ENCODE peak calls at places on chromosomes 13 and 19, in eight cellular contexts. One of them, this sample, is unnamed.
A peak's percentile ranks its signal among the peaks of the same experiment; 100 is the strongest.

GRCh38 chr19:6109947-6110346 is 353 bp downstream of the RFX2 start:
- DNase-seq in WTC11: no peak
- DNase-seq in activated B cell treated with CpG ODN at 0.5 μM for 24 hours: no peak
- DNase-seq in HFF-Myc: no peak
- DNase-seq in cardiac muscle cell: no peak
- DNase-seq in left ventricle myocardium inferior: peak; percentile 37
- DNase-seq in endothelial cell: no peak
- DNase-seq in IMR-90: no peak
- DNase-seq in this sample: no peak

GRCh38 chr13:21006141-21007005 is 55.0 kb downstream of the LATS2 start:
- DNase-seq in endothelial cell: no peak
- DNase-seq in left ventricle myocardium inferior: no peak
- DNase-seq in WTC11: no peak
- DNase-seq in activated B cell treated with CpG ODN at 0.5 μM for 24 hours: no peak
- DNase-seq in IMR-90: no peak
- DNase-seq in cardiac muscle cell: no peak
- DNase-seq in HFF-Myc: no peak
- DNase-seq in this sample: no peak

GRCh38 chr19:46659151-46660007 is 1.6 kb downstream of the DACT3 start:
- DNase-seq in endothelial cell: peak; percentile 37
- DNase-seq in WTC11: peak; percentile 63
- DNase-seq in HFF-Myc: no peak
- DNase-seq in IMR-90: no peak
- DNase-seq in left ventricle myocardium inferior: no peak
- DNase-seq in cardiac muscle cell: peak; percentile 50
- DNase-seq in activated B cell treated with CpG ODN at 0.5 μM for 24 hours: no peak
- DNase-seq in this sample: no peak

GRCh38 chr19:14478113-14478545 is 3.0 kb upstream of the PTGER1 start:
- DNase-seq in HFF-Myc: no peak
- DNase-seq in cardiac muscle cell: no peak
- DNase-seq in left ventricle myocardium inferior: no peak
- DNase-seq in WTC11: no peak
- DNase-seq in IMR-90: no peak
- DNase-seq in endothelial cell: no peak
- DNase-seq in activated B cell treated with CpG ODN at 0.5 μM for 24 hours: no peak
- DNase-seq in this sample: no peak

GRCh38 chr13:27962982-27963381 is 6.1 kb downstream of the CDX2 start:
- DNase-seq in activated B cell treated with CpG ODN at 0.5 μM for 24 hours: no peak
- DNase-seq in endothelial cell: no peak
- DNase-seq in left ventricle myocardium inferior: no peak
- DNase-seq in cardiac muscle cell: no peak
- DNase-seq in HFF-Myc: no peak
- DNase-seq in WTC11: no peak
- DNase-seq in IMR-90: no peak
- DNase-seq in this sample: no peak

GRCh38 chr19:49895566-49896297 is 955 bp downstream of the IL4I1 start:
- DNase-seq in HFF-Myc: no peak
- DNase-seq in endothelial cell: no peak
- DNase-seq in IMR-90: no peak
- DNase-seq in cardiac muscle cell: no peak
- DNase-seq in WTC11: no peak
- DNase-seq in activated B cell treated with CpG ODN at 0.5 μM for 24 hours: no peak
- DNase-seq in left ventricle myocardium inferior: no peak
- DNase-seq in this sample: no peak

GRCh38 chr19:16400911-16401675 is 70.7 kb downstream of the EPS15L1 start:
- DNase-seq in IMR-90: peak; percentile 4
- DNase-seq in WTC11: no peak
- DNase-seq in left ventricle myocardium inferior: no peak
- DNase-seq in endothelial cell: no peak
- DNase-seq in activated B cell treated with CpG ODN at 0.5 μM for 24 hours: no peak
- DNase-seq in cardiac muscle cell: no peak
- DNase-seq in HFF-Myc: no peak
- DNase-seq in this sample: no peak

GRCh38 chr13:41130356-41130755 is 2.2 kb downstream of the KBTBD6 start:
- DNase-seq in activated B cell treated with CpG ODN at 0.5 μM for 24 hours: no peak
- DNase-seq in endothelial cell: no peak
- DNase-seq in WTC11: no peak
- DNase-seq in cardiac muscle cell: no peak
- DNase-seq in HFF-Myc: no peak
- DNase-seq in IMR-90: peak; percentile 37
- DNase-seq in left ventricle myocardium inferior: no peak
- DNase-seq in this sample: no peak

GRCh38 chr19:5893907-5894703 is 9.5 kb downstream of the NDUFA11 start:
- DNase-seq in HFF-Myc: no peak
- DNase-seq in IMR-90: no peak
- DNase-seq in endothelial cell: no peak
- DNase-seq in activated B cell treated with CpG ODN at 0.5 μM for 24 hours: no peak
- DNase-seq in cardiac muscle cell: no peak
- DNase-seq in WTC11: no peak
- DNase-seq in left ventricle myocardium inferior: peak; percentile 58
- DNase-seq in this sample: no peak

GRCh38 chr19:17107546-17108452 is 32.2 kb downstream of the MYO9B start:
- DNase-seq in cardiac muscle cell: peak; percentile 98
- DNase-seq in WTC11: no peak
- DNase-seq in endothelial cell: no peak
- DNase-seq in IMR-90: peak; percentile 98
- DNase-seq in HFF-Myc: peak; percentile 71
- DNase-seq in left ventricle myocardium inferior: peak; percentile 65
- DNase-seq in activated B cell treated with CpG ODN at 0.5 μM for 24 hours: no peak
- DNase-seq in this sample: peak; percentile 84

GRCh38 chr13:96984061-96984508 is 10.2 kb downstream of the OXGR1 start:
- DNase-seq in cardiac muscle cell: peak; percentile 23
- DNase-seq in HFF-Myc: no peak
- DNase-seq in activated B cell treated with CpG ODN at 0.5 μM for 24 hours: no peak
- DNase-seq in IMR-90: no peak
- DNase-seq in left ventricle myocardium inferior: no peak
- DNase-seq in endothelial cell: peak; percentile 28
- DNase-seq in WTC11: peak; percentile 34
- DNase-seq in this sample: no peak

GRCh38 chr19:32570081-32570785 is 10.8 kb upstream of the PDCD5 start:
- DNase-seq in IMR-90: peak; percentile 57
- DNase-seq in WTC11: peak; percentile 65
- DNase-seq in left ventricle myocardium inferior: no peak
- DNase-seq in HFF-Myc: peak; percentile 30
- DNase-seq in activated B cell treated with CpG ODN at 0.5 μM for 24 hours: no peak
- DNase-seq in endothelial cell: peak; percentile 50
- DNase-seq in cardiac muscle cell: peak; percentile 72
- DNase-seq in this sample: no peak

DNA sequence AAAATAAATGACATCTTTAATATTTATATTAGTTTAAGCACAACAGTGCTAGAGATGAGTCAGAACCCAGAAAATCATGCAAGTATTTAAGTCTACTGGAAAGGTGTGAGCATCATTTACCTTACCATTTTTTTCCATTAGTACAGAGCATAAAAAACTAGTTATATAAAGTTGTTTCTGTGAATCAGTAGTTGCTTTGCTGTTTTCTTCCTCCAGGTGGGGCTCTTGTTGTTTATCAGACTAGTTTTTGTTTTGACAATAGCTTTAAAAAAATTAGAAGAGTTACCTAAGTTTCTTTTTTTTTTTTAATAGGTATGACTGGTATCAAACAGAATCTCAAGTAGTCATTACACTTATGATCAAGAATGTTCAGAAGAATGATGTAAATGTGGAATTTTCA is 12.7 kb downstream of the SUGT1 start:
- DNase-seq in HFF-Myc: peak; percentile 7
- DNase-seq in IMR-90: peak; percentile 16
- DNase-seq in endothelial cell: no peak
- DNase-seq in activated B cell treated with CpG ODN at 0.5 μM for 24 hours: no peak
- DNase-seq in left ventricle myocardium inferior: no peak
- DNase-seq in cardiac muscle cell: peak; percentile 29
- DNase-seq in WTC11: no peak
- DNase-seq in this sample: no peak
- TF ChIP-seq CTCF in HFF-Myc: peak; percentile 29
- TF ChIP-seq CTCF in IMR-90: peak; percentile 45
- TF ChIP-seq CTCF in endothelial cell: peak; percentile 51
- TF ChIP-seq CTCF in activated B cell treated with CpG ODN at 0.5 μM for 24 hours: no peak
- TF ChIP-seq CTCF in left ventricle myocardium inferior: peak; percentile 52
- TF ChIP-seq CTCF in cardiac muscle cell: peak; percentile 53
- TF ChIP-seq CTCF in WTC11: no peak
- TF ChIP-seq CTCF in this sample: peak; percentile 43

GRCh38 chr13:113968463-113969310 is 5.2 kb downstream of the C13orf46 start:
- DNase-seq in IMR-90: no peak
- DNase-seq in WTC11: no peak
- DNase-seq in endothelial cell: no peak
- DNase-seq in cardiac muscle cell: no peak
- DNase-seq in HFF-Myc: no peak
- DNase-seq in left ventricle myocardium inferior: peak; percentile 4
- DNase-seq in activated B cell treated with CpG ODN at 0.5 μM for 24 hours: no peak
- DNase-seq in this sample: no peak

GRCh38 chr13:113971471-113972231 is 2.2 kb downstream of the C13orf46 start:
- DNase-seq in cardiac muscle cell: no peak
- DNase-seq in WTC11: peak; percentile 10
- DNase-seq in endothelial cell: no peak
- DNase-seq in left ventricle myocardium inferior: peak; percentile 12
- DNase-seq in HFF-Myc: no peak
- DNase-seq in activated B cell treated with CpG ODN at 0.5 μM for 24 hours: no peak
- DNase-seq in IMR-90: no peak
- DNase-seq in this sample: no peak

GRCh38 chr13:113969311-113969972 is 4.4 kb downstream of the C13orf46 start:
- DNase-seq in HFF-Myc: no peak
- DNase-seq in left ventricle myocardium inferior: peak; percentile 7
- DNase-seq in cardiac muscle cell: no peak
- DNase-seq in endothelial cell: no peak
- DNase-seq in WTC11: no peak
- DNase-seq in IMR-90: no peak
- DNase-seq in activated B cell treated with CpG ODN at 0.5 μM for 24 hours: no peak
- DNase-seq in this sample: no peak

GRCh38 chr13:113970810-113971470 is 2.9 kb downstream of the C13orf46 start:
- DNase-seq in activated B cell treated with CpG ODN at 0.5 μM for 24 hours: no peak
- DNase-seq in cardiac muscle cell: peak; percentile 70
- DNase-seq in endothelial cell: no peak
- DNase-seq in WTC11: peak; percentile 12
- DNase-seq in HFF-Myc: no peak
- DNase-seq in left ventricle myocardium inferior: peak; percentile 68
- DNase-seq in IMR-90: peak; percentile 23
- DNase-seq in this sample: no peak

GRCh38 chr13:113969973-113970611 is 3.8 kb downstream of the C13orf46 start:
- DNase-seq in WTC11: peak; percentile 8
- DNase-seq in IMR-90: no peak
- DNase-seq in activated B cell treated with CpG ODN at 0.5 μM for 24 hours: no peak
- DNase-seq in HFF-Myc: no peak
- DNase-seq in left ventricle myocardium inferior: peak; percentile 16
- DNase-seq in endothelial cell: no peak
- DNase-seq in cardiac muscle cell: no peak
- DNase-seq in this sample: no peak
- TF ChIP-seq CTCF in WTC11: no peak
- TF ChIP-seq CTCF in IMR-90: no peak
- TF ChIP-seq CTCF in activated B cell treated with CpG ODN at 0.5 μM for 24 hours: no peak
- TF ChIP-seq CTCF in HFF-Myc: no peak
- TF ChIP-seq CTCF in left ventricle myocardium inferior: no peak
- TF ChIP-seq CTCF in endothelial cell: no peak
- TF ChIP-seq CTCF in cardiac muscle cell: no peak
- TF ChIP-seq CTCF in this sample: no peak

GRCh38 chr13:45510671-45511070 is 45.9 kb downstream of the COG3 start:
- DNase-seq in endothelial cell: no peak
- DNase-seq in IMR-90: no peak
- DNase-seq in HFF-Myc: no peak
- DNase-seq in cardiac muscle cell: no peak
- DNase-seq in left ventricle myocardium inferior: no peak
- DNase-seq in WTC11: no peak
- DNase-seq in activated B cell treated with CpG ODN at 0.5 μM for 24 hours: no peak
- DNase-seq in this sample: no peak
- TF ChIP-seq CTCF in endothelial cell: no peak
- TF ChIP-seq CTCF in IMR-90: no peak
- TF ChIP-seq CTCF in HFF-Myc: no peak
- TF ChIP-seq CTCF in cardiac muscle cell: no peak
- TF ChIP-seq CTCF in left ventricle myocardium inferior: no peak
- TF ChIP-seq CTCF in WTC11: no peak
- TF ChIP-seq CTCF in activated B cell treated with CpG ODN at 0.5 μM for 24 hours: no peak
- TF ChIP-seq CTCF in this sample: no peak

DNA sequence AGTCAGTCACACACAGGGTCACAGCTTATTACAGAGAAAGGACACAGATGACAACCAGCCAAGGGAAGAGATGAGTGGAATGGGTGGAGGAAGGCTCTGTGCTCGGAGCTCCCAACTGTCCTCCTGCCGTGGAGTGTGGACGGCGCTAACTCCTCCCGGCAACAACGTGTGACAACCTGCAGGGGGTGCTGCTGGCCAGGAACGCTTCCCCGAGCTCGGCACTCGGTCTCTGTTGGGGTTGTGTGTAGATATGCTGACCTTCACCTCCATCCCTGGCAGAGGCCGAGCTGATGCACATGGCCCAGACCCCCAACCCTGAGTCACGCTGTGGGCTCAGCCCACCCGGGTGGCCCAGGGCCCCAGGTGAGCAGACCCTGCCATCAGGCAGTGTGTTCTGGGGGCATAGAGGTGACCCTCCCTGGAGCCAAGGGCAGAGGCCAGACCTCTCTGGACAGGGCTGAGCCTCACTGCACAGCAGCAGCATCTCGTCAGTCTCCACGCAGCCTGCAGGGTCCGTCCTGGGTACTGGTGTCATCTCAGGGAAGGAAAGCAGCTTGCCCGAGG is 14.1 kb downstream of the ZNF444 start:
- DNase-seq in HFF-Myc: no peak
- DNase-seq in cardiac muscle cell: peak; percentile 11
- DNase-seq in endothelial cell: peak; percentile 58
- DNase-seq in WTC11: peak; percentile 78
- DNase-seq in IMR-90: no peak
- DNase-seq in left ventricle myocardium inferior: no peak
- DNase-seq in activated B cell treated with CpG ODN at 0.5 μM for 24 hours: no peak
- DNase-seq in this sample: no peak
- TF ChIP-seq CTCF in HFF-Myc: peak; percentile 48
- TF ChIP-seq CTCF in cardiac muscle cell: peak; percentile 41
- TF ChIP-seq CTCF in endothelial cell: peak; percentile 58
- TF ChIP-seq CTCF in WTC11: peak; percentile 70
- TF ChIP-seq CTCF in IMR-90: peak; percentile 31
- TF ChIP-seq CTCF in left ventricle myocardium inferior: peak; percentile 58
- TF ChIP-seq CTCF in activated B cell treated with CpG ODN at 0.5 μM for 24 hours: no peak
- TF ChIP-seq CTCF in this sample: peak; percentile 18

GRCh38 chr13:19618925-19619324 is 14.5 kb upstream of the MPHOSPH8 start:
- DNase-seq in endothelial cell: peak; percentile 31
- DNase-seq in IMR-90: peak; percentile 37
- DNase-seq in activated B cell treated with CpG ODN at 0.5 μM for 24 hours: no peak
- DNase-seq in HFF-Myc: no peak
- DNase-seq in cardiac muscle cell: peak; percentile 56
- DNase-seq in left ventricle myocardium inferior: no peak
- DNase-seq in WTC11: peak; percentile 15
- DNase-seq in this sample: no peak
- TF ChIP-seq CTCF in endothelial cell: peak; percentile 51
- TF ChIP-seq CTCF in IMR-90: peak; percentile 60
- TF ChIP-seq CTCF in activated B cell treated with CpG ODN at 0.5 μM for 24 hours: no peak
- TF ChIP-seq CTCF in HFF-Myc: peak; percentile 60
- TF ChIP-seq CTCF in cardiac muscle cell: peak; percentile 80
- TF ChIP-seq CTCF in left ventricle myocardium inferior: peak; percentile 59
- TF ChIP-seq CTCF in WTC11: no peak
- TF ChIP-seq CTCF in this sample: peak; percentile 58

This sample was measured in kidney epithelial cell.